ENCODE peak calls at places on chromosomes 12 and 14, in ten cellular contexts. A is M059J; D is foreskin keratinocyte; Z is activated CD4-positive, alpha-beta T cell treated with anti-CD3 and anti-CD28 coated beads for 4 hours; C is left ventricle myocardium inferior; S is pancreas; X is NCI-H2029; B is EL; J is iPS-NIHi11; G is Right ventricle myocardium inferior. V is an unnamed sample.
A peak's percentile ranks its signal among the peaks of the same experiment; 100 is the strongest.

GRCh38 chr12:95790912-95791849 is 617 bp upstream of the NTN4 start:
- DNase-seq in A (peak; percentile 44), D (no peak), Z (peak; percentile 14), C (no peak), S (peak; percentile 60), X (no peak), B (peak; percentile 65), J (no peak), G (no peak), V (peak; percentile 55)

GRCh38 chr12:124464062-124464461 is 103.3 kb downstream of the NCOR2 start:
- DNase-seq in A (no peak), D (no peak), Z (no peak), C (peak; percentile 48), S (peak; percentile 40), X (peak; percentile 6), B (no peak), J (no peak), G (peak; percentile 68), V (peak; percentile 70)

GRCh38 chr12:78917513-78917912 is 52.9 kb downstream of the SYT1 start:
- DNase-seq in A (no peak), D (no peak), Z (no peak), C (no peak), S (no peak), X (no peak), B (no peak), J (no peak), G (no peak), V (no peak)

GRCh38 chr14:32588448-32589320 is 259.6 kb downstream of the AKAP6 start:
- DNase-seq in A (peak; percentile 40), D (no peak), Z (no peak), C (no peak), S (no peak), X (peak; percentile 79), B (peak; percentile 51), J (peak; percentile 47), G (no peak), V (no peak)

GRCh38 chr12:39619316-39619659 is 315 bp downstream of the ABCD2 start:
- DNase-seq in A (no peak), D (no peak), Z (no peak), C (no peak), S (no peak), X (no peak), B (no peak), J (no peak), G (no peak), V (peak; percentile 17)

GRCh38 chr12:86838709-86839108 is 582.5 kb upstream of the MGAT4C start:
- DNase-seq in A (no peak), D (no peak), Z (no peak), C (no peak), S (no peak), X (no peak), B (no peak), J (no peak), G (no peak), V (no peak)

GRCh38 chr12:118136559-118137003 is 657 bp downstream of the PEBP1 start:
- DNase-seq in A (peak; percentile 42), D (peak; percentile 9), Z (peak; percentile 22), C (peak; percentile 46), S (peak; percentile 81), X (no peak), B (peak; percentile 49), J (peak; percentile 52), G (peak; percentile 87), V (peak; percentile 67)

GRCh38 chr12:11822071-11822818 is 172.8 kb downstream of the ETV6 start:
- DNase-seq in A (peak; percentile 73), D (peak; percentile 47), Z (peak; percentile 63), C (no peak), S (no peak), X (no peak), B (peak; percentile 70), J (no peak), G (no peak), V (no peak)

GRCh38 chr14:67738740-67739504 is 37.2 kb downstream of the RDH12 start:
- DNase-seq in A (peak; percentile 91), D (peak; percentile 60), Z (peak; percentile 23), C (peak; percentile 55), S (no peak), X (no peak), B (peak; percentile 94), J (no peak), G (no peak), V (peak; percentile 59)

GRCh38 chr14:103296007-103296406 is 38.0 kb upstream of the EIF5 start:
- DNase-seq in A (peak; percentile 74), D (no peak), Z (no peak), C (no peak), S (no peak), X (no peak), B (peak; percentile 67), J (no peak), G (no peak), V (no peak)

GRCh38 chr14:93285048-93285447 is 47.8 kb downstream of the BTBD7 start:
- DNase-seq in A (peak; percentile 54), D (no peak), Z (no peak), C (no peak), S (no peak), X (no peak), B (no peak), J (no peak), G (no peak), V (no peak)

GRCh38 chr12:100793182-100793581 is 1.4 kb upstream of the ANO4 start:
- DNase-seq in A (peak; percentile 68), D (peak; percentile 39), Z (no peak), C (no peak), S (no peak), X (no peak), B (peak; percentile 59), J (no peak), G (no peak), V (no peak)

GRCh38 chr14:71247106-71247505 is 339.8 kb downstream of the PCNX1 start:
- DNase-seq in A (no peak), D (peak; percentile 75), Z (no peak), C (no peak), S (no peak), X (no peak), B (no peak), J (no peak), G (no peak), V (no peak)